ENCODE peak calls at places on chromosomes 11 and 22, in five cellular contexts. H, R, F, S and X are unnamed samples.

GRCh38 chr22:24950272-24950902 is 2.1 kb upstream of the KIAA1671 start:
- DNase-seq in H (no peak), R (no peak), F (peak; percentile 97), S (no peak), X (peak; percentile 70)

GRCh38 chr22:28950567-28951411 is 67.4 kb downstream of the ZNRF3 start:
- DNase-seq in H (no peak), R (no peak), F (no peak), S (no peak), X (no peak)

GRCh38 chr11:93740802-93741093 is 547 bp downstream of the TAF1D start:
- DNase-seq in H (peak; percentile 65), R (peak; percentile 81), F (peak; percentile 70), S (peak; percentile 62), X (peak; percentile 55)

GRCh38 chr11:112212710-112213109 is 13.5 kb upstream of the PTS start:
- DNase-seq in H (no peak), R (no peak), F (no peak), S (no peak), X (no peak)

GRCh38 chr11:48109046-48109666 is 107.5 kb upstream of the OR4B1 start:
- DNase-seq in H (peak; percentile 23), R (no peak), F (peak; percentile 51), S (no peak), X (peak; percentile 74)

GRCh38 chr22:46547883-46548244 is 10.4 kb upstream of the CELSR1 start:
- DNase-seq in H (peak; percentile 92), R (peak; percentile 86), F (no peak), S (no peak), X (no peak)

GRCh38 chr11:85776951-85777602 is 33.9 kb downstream of the SYTL2 start:
- DNase-seq in H (no peak), R (no peak), F (no peak), S (no peak), X (no peak)

GRCh38 chr22:41910050-41910598 is 4.8 kb downstream of the SHISA8 start:
- DNase-seq in H (no peak), R (peak; percentile 72), F (peak; percentile 44), S (no peak), X (no peak)

GRCh38 chr11:128860571-128861361 is 6.3 kb downstream of the KCNJ1 start:
- DNase-seq in H (no peak), R (no peak), F (no peak), S (no peak), X (no peak)

GRCh38 chr11:73978576-73979086 is 4.0 kb downstream of the UCP2 start:
- DNase-seq in H (no peak), R (no peak), F (no peak), S (no peak), X (no peak)

GRCh38 chr11:75445315-75445953 is 12.4 kb upstream of the KLHL35 start:
- DNase-seq in H (peak; percentile 74), R (peak; percentile 88), F (peak; percentile 83), S (peak; percentile 78), X (peak; percentile 71)

GRCh38 chr22:22394589-22394988 is 114.0 kb downstream of the ZNF280B start:
- DNase-seq in H (no peak), R (no peak), F (no peak), S (no peak), X (no peak)

GRCh38 chr11:47573321-47573720 is 5.4 kb downstream of the KBTBD4 start:
- DNase-seq in H (peak; percentile 67), R (peak; percentile 64), F (no peak), S (no peak), X (no peak)

GRCh38 chr11:19606856-19607655 is 105.6 kb upstream of the NAV2 start:
- DNase-seq in H (no peak), R (no peak), F (no peak), S (no peak), X (no peak)

GRCh38 chr11:118109231-118109630 is 22.5 kb upstream of the SMIM35 start:
- DNase-seq in H (no peak), R (no peak), F (no peak), S (no peak), X (no peak)

GRCh38 chr22:27139935-27140493 is 482.6 kb downstream of the MIAT start:
- DNase-seq in H (no peak), R (peak; percentile 53), F (no peak), S (no peak), X (no peak)

GRCh38 chr11:125313271-125314222 is 149.0 kb downstream of the PKNOX2 start:
- DNase-seq in H (no peak), R (no peak), F (peak; percentile 57), S (no peak), X (peak; percentile 32)

GRCh38 chr11:27700351-27701261 is at the start of gene BDNF:
- DNase-seq in H (no peak), R (no peak), F (peak; percentile 59), S (peak; percentile 15), X (peak; percentile 66)

GRCh38 chr11:45857834-45858492 is 10.7 kb downstream of the CRY2 start:
- DNase-seq in H (no peak), R (peak; percentile 76), F (no peak), S (no peak), X (peak; percentile 80)

GRCh38 chr11:114273071-114273470 is 23.1 kb upstream of the NNMT start:
- DNase-seq in H (no peak), R (no peak), F (no peak), S (no peak), X (peak; percentile 82)

GRCh38 chr22:23767303-23767672 is 484 bp downstream of the CHCHD10 start:
- DNase-seq in H (no peak), R (peak; percentile 66), F (no peak), S (no peak), X (no peak)

GRCh38 chr11:13053255-13053917 is 44.3 kb downstream of the RASSF10 start:
- DNase-seq in H (no peak), R (no peak), F (peak; percentile 23), S (no peak), X (no peak)

GRCh38 chr11:83349371-83349770 is 63.2 kb upstream of the CCDC90B start:
- DNase-seq in H (no peak), R (no peak), F (no peak), S (no peak), X (peak; percentile 60)

GRCh38 chr11:9754041-9754471 is 90.2 kb downstream of the SWAP70 start:
- DNase-seq in H (no peak), R (no peak), F (no peak), S (no peak), X (no peak)

GRCh38 chr22:31212783-31213626 is 907 bp downstream of the LIMK2 start:
- DNase-seq in H (no peak), R (peak; percentile 59), F (no peak), S (no peak), X (no peak)

GRCh38 chr11:105244157-105244820 is 104.7 kb upstream of the CARD18 start:
- DNase-seq in H (no peak), R (no peak), F (no peak), S (no peak), X (no peak)

GRCh38 chr22:42408276-42408675 is 23.9 kb downstream of the NFAM1 start:
- DNase-seq in H (no peak), R (peak; percentile 34), F (no peak), S (no peak), X (no peak)

GRCh38 chr11:70343631-70344030 is 54.7 kb upstream of the CTTN start:
- DNase-seq in H (no peak), R (peak; percentile 62), F (no peak), S (no peak), X (no peak)

GRCh38 chr11:133579165-133580031 is 47.1 kb upstream of the OPCML start:
- DNase-seq in H (no peak), R (no peak), F (peak; percentile 51), S (no peak), X (no peak)